ENCODE peak calls at places on chromosomes 4 and X, in eight cellular contexts. E, Y, J, K, C, I, S and O are unnamed samples.

GRCh38 chr4:120718979-120719566 is 203.5 kb downstream of the PRDM5 start:
- DNase-seq in E (no peak), Y (peak), J (peak), K (peak), C (no peak), I (no peak), S (peak), O (no peak)

GRCh38 chr4:98516042-98516440 is 142.4 kb downstream of the TSPAN5 start:
- DNase-seq in E (no peak), Y (peak), J (no peak), K (no peak), C (no peak), I (no peak), S (no peak), O (no peak)

GRCh38 chr4:15832523-15833451 is 54.7 kb downstream of the CD38 start:
- DNase-seq in E (no peak), Y (no peak), J (no peak), K (no peak), C (no peak), I (no peak), S (no peak), O (no peak)

GRCh38 chrX:65926095-65927019 is 113.5 kb downstream of the VSIG4 start:
- DNase-seq in E (no peak), Y (no peak), J (no peak), K (peak), C (peak), I (no peak), S (no peak), O (no peak)

GRCh38 chr4:139786494-139787354 is 121.1 kb downstream of the MGST2 start:
- DNase-seq in E (no peak), Y (no peak), J (no peak), K (no peak), C (no peak), I (no peak), S (no peak), O (no peak)

GRCh38 chr4:25144870-25145481 is 15.3 kb downstream of the SEPSECS start:
- DNase-seq in E (no peak), Y (peak), J (peak), K (peak), C (no peak), I (no peak), S (no peak), O (no peak)

GRCh38 chr4:131584587-131584986 is 1564.5 kb upstream of the PCDH10 start:
- DNase-seq in E (peak), Y (no peak), J (peak), K (no peak), C (no peak), I (no peak), S (no peak), O (no peak)

GRCh38 chrX:50903387-50904027 is 7.0 kb upstream of the BMP15 start:
- DNase-seq in E (no peak), Y (peak), J (no peak), K (no peak), C (peak), I (no peak), S (peak), O (no peak)

GRCh38 chrX:73826996-73827395 is 264.0 kb downstream of the CHIC1 start:
- DNase-seq in E (no peak), Y (no peak), J (no peak), K (no peak), C (no peak), I (no peak), S (no peak), O (no peak)

GRCh38 chr4:41102360-41103092 is 111.8 kb downstream of the APBB2 start:
- DNase-seq in E (peak), Y (no peak), J (peak), K (no peak), C (no peak), I (no peak), S (no peak), O (no peak)

GRCh38 chrX:40100141-40100536 is 2.4 kb upstream of the BCOR start:
- DNase-seq in E (no peak), Y (no peak), J (peak), K (no peak), C (no peak), I (no peak), S (peak), O (no peak)

GRCh38 chrX:46727445-46727844 is 31.5 kb downstream of the SLC9A7 start:
- DNase-seq in E (no peak), Y (no peak), J (no peak), K (no peak), C (no peak), I (no peak), S (no peak), O (no peak)

GRCh38 chr4:81816362-81816761 is 344.7 kb upstream of the RASGEF1B start:
- DNase-seq in E (no peak), Y (no peak), J (no peak), K (no peak), C (no peak), I (no peak), S (no peak), O (no peak)

GRCh38 chrX:109472939-109473713 is 8.8 kb downstream of the GUCY2F start:
- DNase-seq in E (no peak), Y (peak), J (no peak), K (no peak), C (no peak), I (no peak), S (peak), O (no peak)

GRCh38 chrX:46485897-46486296 is 59.3 kb downstream of the ZNF674 start:
- DNase-seq in E (no peak), Y (no peak), J (no peak), K (peak), C (no peak), I (no peak), S (no peak), O (no peak)

GRCh38 chr4:171130126-171130801 is 682.9 kb upstream of the GALNTL6 start:
- DNase-seq in E (no peak), Y (no peak), J (no peak), K (no peak), C (no peak), I (no peak), S (no peak), O (no peak)